ENCODE peak calls at places on chromosomes 1 and 21, in nine cellular contexts. A is GM13976, O is neural crest cell, Y is mesothelial cell of epicardium, V is GOT3, S is COR-L47, K is Peyer's patch, U is prostate gland, M is NCI-H748 treated with DMSO at 0.1 percent for 48 hours. F is an unnamed sample.

GRCh38 chr1:7669559-7670208 is 101.4 kb upstream of the VAMP3 start:
- DNase-seq in Y (no peak), K (peak), O (peak), S (peak), U (peak), M (no peak), A (peak), V (no peak), F (peak)

GRCh38 chr1:55519276-55519675 is 304.1 kb upstream of the USP24 start:
- DNase-seq in V (no peak), Y (no peak), K (no peak), O (no peak), U (no peak), M (no peak), A (no peak), S (no peak), F (no peak)

GRCh38 chr1:76260279-76260678 is 185.7 kb downstream of the ST6GALNAC3 start:
- DNase-seq in U (no peak), A (no peak), M (no peak), K (no peak), O (no peak), V (no peak), Y (no peak), S (no peak), F (no peak)

GRCh38 chr1:8145525-8145924 is 119.4 kb upstream of the ERRFI1 start:
- DNase-seq in U (no peak), S (no peak), M (no peak), A (peak), Y (no peak), V (no peak), K (no peak), O (no peak), F (no peak)

GRCh38 chr21:44872266-44872567 is 1.3 kb downstream of the PTTG1IP start:
- DNase-seq in M (no peak), K (no peak), V (no peak), U (no peak), S (no peak), Y (no peak), A (no peak), O (no peak), F (no peak)

GRCh38 chr1:30405631-30406212 is 317.7 kb downstream of the MATN1 start:
- DNase-seq in V (no peak), K (peak), O (no peak), U (no peak), Y (no peak), M (no peak), A (no peak), S (no peak), F (no peak)

GRCh38 chr1:119093721-119094120 is 46.7 kb downstream of the WARS2 start:
- DNase-seq in V (no peak), S (no peak), M (no peak), K (no peak), Y (no peak), U (no peak), A (no peak), O (no peak), F (no peak)

GRCh38 chr1:115674011-115674410 is 32.2 kb downstream of the VANGL1 start:
- DNase-seq in M (no peak), A (no peak), K (no peak), Y (no peak), U (no peak), V (no peak), S (no peak), O (no peak), F (no peak)

GRCh38 chr1:172476218-172476811 is 32.4 kb upstream of the PIGC start:
- DNase-seq in Y (no peak), S (no peak), U (peak), M (no peak), O (no peak), A (no peak), K (no peak), V (no peak), F (no peak)

GRCh38 chr1:53595906-53596305 is 136.7 kb downstream of the DMRTB1 start:
- DNase-seq in O (no peak), Y (peak), U (no peak), A (no peak), M (no peak), S (no peak), K (no peak), V (no peak), F (no peak)

GRCh38 chr1:24385160-24385939 is 28.2 kb downstream of the STPG1 start:
- DNase-seq in Y (no peak), A (peak), O (no peak), U (no peak), K (no peak), V (no peak), M (no peak), S (no peak), F (no peak)

GRCh38 chr1:17941396-17941795 is 166.2 kb upstream of the IGSF21 start:
- DNase-seq in Y (no peak), V (no peak), K (no peak), M (no peak), O (no peak), S (no peak), A (no peak), U (no peak), F (no peak)

GRCh38 chr1:58809327-58810040 is 25.6 kb upstream of the JUN start:
- DNase-seq in A (no peak), Y (no peak), O (no peak), U (no peak), S (no peak), K (no peak), V (no peak), M (no peak), F (no peak)

GRCh38 chr1:51070640-51071039 is 31.4 kb upstream of the C1orf185 start:
- DNase-seq in Y (no peak), A (no peak), U (no peak), K (no peak), V (no peak), M (no peak), S (no peak), O (no peak), F (no peak)

GRCh38 chr1:154295408-154296235 is 23.2 kb downstream of the HAX1 start:
- DNase-seq in Y (no peak), U (no peak), V (no peak), M (peak), O (no peak), A (no peak), K (no peak), S (no peak), F (no peak)

GRCh38 chr1:15731735-15732685 is 4.0 kb upstream of the SLC25A34 start:
- DNase-seq in M (no peak), O (no peak), Y (no peak), U (no peak), A (no peak), K (peak), V (no peak), S (no peak), F (no peak)

GRCh38 chr21:35996217-35996616 is 64.1 kb downstream of the SETD4 start:
- DNase-seq in K (no peak), U (no peak), O (no peak), S (no peak), A (no peak), M (no peak), Y (no peak), V (no peak), F (no peak)

GRCh38 chr1:197841828-197842573 is 60.4 kb upstream of the C1orf53 start:
- DNase-seq in U (no peak), M (no peak), K (no peak), V (no peak), O (no peak), S (no peak), Y (no peak), A (no peak), F (no peak)

GRCh38 chr1:203926025-203926540 is 64.7 kb downstream of the SNRPE start:
- DNase-seq in V (no peak), K (no peak), Y (no peak), A (no peak), O (no peak), S (no peak), M (no peak), U (no peak), F (no peak)

GRCh38 chr1:201414051-201414738 is 7.3 kb downstream of the TNNI1 start:
- DNase-seq in O (no peak), U (no peak), Y (no peak), M (no peak), S (no peak), A (no peak), K (no peak), V (no peak), F (no peak)

GRCh38 chr21:43362306-43362927 is 64.5 kb downstream of the SIK1 start:
- DNase-seq in U (peak), A (peak), V (no peak), M (no peak), O (peak), K (peak), Y (no peak), S (no peak), F (peak)

GRCh38 chr1:149936992-149937705 is 470 bp upstream of the MTMR11 start:
- DNase-seq in A (no peak), Y (no peak), V (no peak), O (no peak), M (peak), U (peak), S (no peak), K (no peak), F (no peak)

GRCh38 chr1:27522148-27522859 is 32.3 kb upstream of the WASF2 start:
- DNase-seq in K (no peak), O (no peak), V (no peak), A (no peak), U (peak), Y (no peak), S (peak), M (peak), F (no peak)

GRCh38 chr1:109425902-109426277 is 358 bp downstream of the PSMA5 start:
- DNase-seq in Y (no peak), V (no peak), S (no peak), A (no peak), M (no peak), K (no peak), O (peak), U (no peak), F (no peak)

GRCh38 chr1:24541711-24542346 is 14.1 kb upstream of the NCMAP start:
- DNase-seq in M (no peak), A (no peak), Y (no peak), V (no peak), O (no peak), S (no peak), U (no peak), K (peak), F (no peak)

GRCh38 chr1:6271554-6271953 is 10.7 kb upstream of the GPR153 start:
- DNase-seq in S (peak), A (no peak), M (peak), O (no peak), V (no peak), U (no peak), K (no peak), Y (no peak), F (no peak)

GRCh38 chr1:58804853-58805252 is 21.0 kb upstream of the JUN start:
- DNase-seq in U (no peak), M (no peak), A (no peak), V (no peak), O (no peak), K (no peak), Y (no peak), S (no peak), F (no peak)

GRCh38 chr1:55329826-55330432 is 114.8 kb upstream of the USP24 start:
- DNase-seq in M (no peak), U (no peak), S (no peak), Y (no peak), V (no peak), O (no peak), K (no peak), A (no peak), F (no peak)

GRCh38 chr21:14683021-14683420 is 136.9 kb upstream of the SAMSN1 start:
- DNase-seq in S (no peak), U (no peak), Y (no peak), K (no peak), V (no peak), O (no peak), M (no peak), A (no peak), F (no peak)

GRCh38 chr1:61265665-61266064 is 183.3 kb downstream of the NFIA start:
- DNase-seq in Y (no peak), S (no peak), M (no peak), K (no peak), O (no peak), A (no peak), V (no peak), U (no peak), F (no peak)

GRCh38 chr1:93576346-93576745 is 105.3 kb downstream of the BCAR3 start:
- DNase-seq in Y (no peak), O (no peak), U (no peak), A (no peak), V (no peak), S (peak), K (no peak), M (peak), F (no peak)

GRCh38 chr1:189149547-189150375 is 1327.9 kb downstream of the BRINP3 start:
- DNase-seq in V (no peak), U (no peak), Y (no peak), M (no peak), K (no peak), S (no peak), A (no peak), O (no peak), F (no peak)

GRCh38 chr1:208178091-208178529 is 66.1 kb downstream of the PLXNA2 start:
- DNase-seq in U (peak), V (no peak), S (peak), A (no peak), K (no peak), Y (no peak), O (no peak), M (peak), F (no peak)

GRCh38 chr1:185408675-185409270 is 91.7 kb upstream of the IVNS1ABP start:
- DNase-seq in V (no peak), A (no peak), K (no peak), M (no peak), Y (no peak), U (no peak), S (no peak), O (no peak), F (no peak)

GRCh38 chr21:42536601-42537000 is 22.9 kb downstream of the SLC37A1 start:
- DNase-seq in Y (no peak), S (no peak), A (no peak), M (no peak), O (no peak), U (no peak), K (peak), V (no peak), F (no peak)

GRCh38 chr21:37532868-37533780 is 166.6 kb downstream of the DYRK1A start:
- DNase-seq in V (no peak), U (no peak), K (no peak), S (peak), A (peak), Y (no peak), M (no peak), O (no peak), F (peak)

GRCh38 chr1:1948783-1949182 is 29.7 kb upstream of the TMEM52 start:
- DNase-seq in K (no peak), O (no peak), A (no peak), M (no peak), U (no peak), V (no peak), Y (no peak), S (no peak), F (no peak)

GRCh38 chr1:165408518-165408917 is 36.4 kb downstream of the RXRG start:
- DNase-seq in M (peak), Y (no peak), O (peak), U (no peak), K (no peak), V (no peak), A (no peak), S (peak), F (no peak)

F was measured in activated B cell treated with CpG ODN at 0.5 μM for 24 hours.